ENCODE peak calls at places on chromosomes 6 and 20, in five cellular contexts. P, F, O, X and J are unnamed samples.
A peak's percentile ranks its signal among the peaks of the same experiment; 100 is the strongest.

GRCh38 chr20:54272901-54273488 is 65.1 kb downstream of the PFDN4 start:
- DNase-seq in P (no peak), F (no peak), O (no peak), X (no peak), J (no peak)

GRCh38 chr6:43376551-43376981 is 7.1 kb upstream of the ZNF318 start:
- DNase-seq in P (peak; percentile 88), F (no peak), O (no peak), X (no peak), J (no peak)

GRCh38 chr6:106975699-106976032 is 1.1 kb upstream of the CD24 start:
- DNase-seq in P (no peak), F (no peak), O (no peak), X (no peak), J (no peak)

GRCh38 chr6:54070025-54070424 is 41.2 kb upstream of the MLIP start:
- DNase-seq in P (no peak), F (no peak), O (no peak), X (no peak), J (no peak)

GRCh38 chr20:54221383-54221782 is 13.5 kb downstream of the PFDN4 start:
- DNase-seq in P (peak; percentile 59), F (no peak), O (peak; percentile 62), X (no peak), J (peak; percentile 61)

GRCh38 chr6:53898026-53898795 is 103.4 kb downstream of the LRRC1 start:
- DNase-seq in P (no peak), F (no peak), O (no peak), X (no peak), J (no peak)

GRCh38 chr20:4972506-4973251 is 28.6 kb downstream of the SLC23A2 start:
- DNase-seq in P (no peak), F (no peak), O (no peak), X (no peak), J (no peak)

GRCh38 chr6:33768644-33769120 is 20.2 kb downstream of the LEMD2 start:
- DNase-seq in P (peak; percentile 67), F (peak; percentile 83), O (peak; percentile 84), X (peak; percentile 87), J (peak; percentile 51)

GRCh38 chr6:106825156-106825555 is 149.4 kb downstream of the CD24 start:
- DNase-seq in P (no peak), F (no peak), O (no peak), X (no peak), J (no peak)

GRCh38 chr20:35226775-35227681 is 538 bp downstream of the MMP24 start:
- DNase-seq in P (peak; percentile 27), F (peak; percentile 23), O (no peak), X (peak; percentile 38), J (no peak)

GRCh38 chr20:34516874-34517542 is 786 bp downstream of the DYNLRB1 start:
- DNase-seq in P (no peak), F (peak; percentile 28), O (no peak), X (peak; percentile 50), J (no peak)

GRCh38 chr6:19153981-19154295 is 683.2 kb upstream of the ID4 start:
- DNase-seq in P (no peak), F (no peak), O (no peak), X (no peak), J (no peak)

GRCh38 chr6:130557481-130558112 is 191.8 kb downstream of the TMEM200A start:
- DNase-seq in P (no peak), F (no peak), O (no peak), X (no peak), J (no peak)

GRCh38 chr20:3815703-3816315 is 4.5 kb upstream of the AP5S1 start:
- DNase-seq in P (no peak), F (no peak), O (no peak), X (no peak), J (peak; percentile 88)

GRCh38 chr6:21533678-21534077 is 59.9 kb upstream of the SOX4 start:
- DNase-seq in P (no peak), F (no peak), O (no peak), X (no peak), J (no peak)

GRCh38 chr6:659716-660581 is 3.0 kb upstream of the HUS1B start:
- DNase-seq in P (no peak), F (no peak), O (no peak), X (no peak), J (peak; percentile 52)

GRCh38 chr20:8425802-8426201 is 293.7 kb downstream of the PLCB1 start:
- DNase-seq in P (no peak), F (no peak), O (no peak), X (no peak), J (no peak)

GRCh38 chr6:167745660-167746376 is 80.9 kb upstream of the AFDN start:
- DNase-seq in P (peak; percentile 60), F (peak; percentile 67), O (no peak), X (no peak), J (no peak)

GRCh38 chr6:85537055-85537494 is 56.6 kb downstream of the SNX14 start:
- DNase-seq in P (no peak), F (no peak), O (no peak), X (no peak), J (peak; percentile 3)

GRCh38 chr6:136396908-136397307 is 107.3 kb upstream of the BCLAF1 start:
- DNase-seq in P (no peak), F (no peak), O (no peak), X (no peak), J (no peak)

GRCh38 chr6:56370591-56371198 is 123.3 kb upstream of the COL21A1 start:
- DNase-seq in P (no peak), F (peak; percentile 56), O (no peak), X (peak; percentile 41), J (no peak)

GRCh38 chr20:47263080-47263479 is 93.4 kb downstream of the ZMYND8 start:
- DNase-seq in P (no peak), F (no peak), O (no peak), X (no peak), J (no peak)

GRCh38 chr6:2766767-2767314 is 1.6 kb downstream of the WRNIP1 start:
- DNase-seq in P (no peak), F (no peak), O (no peak), X (no peak), J (no peak)

GRCh38 chr6:5737460-5737859 is 269.3 kb downstream of the NRN1 start:
- DNase-seq in P (no peak), F (no peak), O (no peak), X (no peak), J (no peak)

GRCh38 chr6:44808148-44808547 is 420.6 kb downstream of the CDC5L start:
- DNase-seq in P (no peak), F (no peak), O (no peak), X (no peak), J (no peak)

GRCh38 chr6:45654673-45655072 is 276.9 kb upstream of the SUPT3H start:
- DNase-seq in P (no peak), F (no peak), O (no peak), X (no peak), J (no peak)

GRCh38 chr6:107315116-107315515 is 144.2 kb downstream of the PDSS2 start:
- DNase-seq in P (no peak), F (no peak), O (no peak), X (no peak), J (no peak)

GRCh38 chr20:52348434-52348833 is 156.9 kb upstream of the ZFP64 start:
- DNase-seq in P (no peak), F (no peak), O (no peak), X (no peak), J (no peak)

GRCh38 chr6:89209457-89209856 is 7.7 kb downstream of the GABRR1 start:
- DNase-seq in P (no peak), F (no peak), O (no peak), X (no peak), J (peak; percentile 5)

GRCh38 chr20:25083141-25083772 is 1.3 kb upstream of the VSX1 start:
- DNase-seq in P (no peak), F (no peak), O (no peak), X (no peak), J (no peak)
- H3K4me3 ChIP-seq in P (no peak overlapping the region), F (no peak overlapping the region), O (no peak overlapping the region), X (no peak overlapping the region), J (no peak overlapping the region)

GRCh38 chr6:134299236-134299635 is 18.7 kb downstream of the SGK1 start:
- DNase-seq in P (no peak), F (no peak), O (no peak), X (no peak), J (no peak)

GRCh38 chr6:134293659-134294161 is 24.2 kb downstream of the SGK1 start:
- DNase-seq in P (peak; percentile 12), F (no peak), O (no peak), X (no peak), J (no peak)

GRCh38 chr6:134296762-134297161 is 21.1 kb downstream of the SGK1 start:
- DNase-seq in P (no peak), F (no peak), O (no peak), X (no peak), J (no peak)

GRCh38 chr6:134291156-134291555 is 26.8 kb downstream of the SGK1 start:
- DNase-seq in P (no peak), F (no peak), O (no peak), X (no peak), J (no peak)

GRCh38 chr6:134295953-134296553 is 21.9 kb downstream of the SGK1 start:
- DNase-seq in P (peak; percentile 86), F (peak; percentile 65), O (no peak), X (peak; percentile 22), J (no peak)
- H3K4me3 ChIP-seq in P (no peak overlapping the region), F (no peak overlapping the region), O (no peak overlapping the region), X (no peak overlapping the region), J (no peak overlapping the region)

GRCh38 chr20:10513931-10514575 is 78.9 kb downstream of the SLX4IP start:
- DNase-seq in P (no peak), F (no peak), O (no peak), X (no peak), J (no peak)
- H3K4me3 ChIP-seq in P (no peak overlapping the region), F (no peak overlapping the region), O (no peak overlapping the region), X (no peak overlapping the region), J (no peak overlapping the region)

DNA sequence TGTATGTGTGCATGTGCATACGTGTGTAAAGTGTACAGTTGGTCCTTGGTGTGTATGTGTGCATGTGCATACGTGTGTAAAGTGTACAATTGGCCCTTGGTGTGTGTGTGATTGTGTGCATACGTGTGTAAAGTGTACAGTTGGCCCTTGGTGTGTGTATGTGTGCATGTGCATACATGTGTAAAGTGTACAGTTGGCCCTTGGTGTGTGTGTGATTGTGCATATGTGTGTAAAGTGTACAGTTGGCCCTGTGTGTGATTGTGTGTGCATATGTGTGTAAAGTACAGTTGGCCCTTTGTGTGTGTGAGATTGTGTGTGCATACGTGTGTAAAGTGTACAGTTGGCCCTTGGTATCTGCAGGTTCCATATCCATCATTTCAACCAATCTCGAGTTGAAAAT is 5.1 kb upstream of the LIME1 start:
- DNase-seq in P (no peak), F (no peak), O (no peak), X (no peak), J (no peak)
- H3K4me3 ChIP-seq in P (no peak overlapping the region), F (no peak overlapping the region), O (no peak overlapping the region), X (no peak overlapping the region), J (peak overlapping the region; percentile 40)

DNA sequence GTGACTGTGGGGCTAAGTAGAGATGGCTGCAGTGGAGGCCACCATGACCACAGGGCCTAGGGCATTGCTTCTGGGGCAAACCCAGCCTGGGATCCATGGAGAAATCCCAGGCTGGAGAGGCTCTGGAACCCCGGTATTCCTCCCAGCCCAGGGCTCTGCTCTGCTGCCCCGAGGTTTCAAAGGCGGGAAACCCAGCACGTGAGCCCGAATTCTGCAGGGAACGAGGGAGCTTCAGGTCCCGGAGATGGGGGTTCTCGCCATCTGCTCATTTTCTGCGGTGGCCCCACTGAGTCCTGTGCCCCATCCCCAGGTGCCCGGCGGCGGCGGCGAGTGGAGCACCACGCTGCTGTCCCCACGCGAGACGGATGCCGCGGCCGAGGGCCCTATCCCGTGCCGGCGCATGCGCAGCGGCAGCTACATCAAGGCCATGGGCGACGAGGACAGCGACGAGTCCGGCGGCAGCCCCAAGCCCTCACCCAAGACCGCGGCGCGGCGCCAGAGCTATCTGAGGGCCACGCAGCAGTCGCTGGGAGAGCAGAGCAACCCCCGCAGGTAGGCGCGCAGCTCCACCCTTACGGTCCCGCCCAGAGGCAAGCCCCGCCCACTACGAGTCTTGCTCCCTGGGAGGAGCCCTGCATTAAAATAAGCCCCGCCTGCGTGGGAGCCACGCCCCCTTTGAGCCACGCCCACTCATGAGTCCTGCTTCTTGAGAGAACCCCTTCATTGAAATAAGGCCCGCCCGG is 105.3 kb upstream of the MYL9 start:
- DNase-seq in P (peak; percentile 95), F (peak; percentile 43), O (peak; percentile 76), X (peak; percentile 92), J (peak; percentile 37)
- H3K4me3 ChIP-seq in P (peak overlapping the region; percentile 3), F (peak overlapping the region; percentile 40), O (peak overlapping the region; percentile 39), X (peak overlapping the region; percentile 35), J (no peak overlapping the region)